ENCODE peak calls at places on chromosomes 11 and 22, in nine cellular contexts. V is naive thymus-derived CD4-positive, alpha-beta T cell; B is IMR-90; E is suprapubic skin; U is GM23248; Y is PC-9; C is body of pancreas; H is heart right ventricle; D is HAP-1. O is an unnamed sample.

GRCh38 chr11:64094463-64095223 is 58.9 kb downstream of the FLRT1 start:
- DNase-seq in B (peak; percentile 81), Y (peak; percentile 86), E (no peak), C (no peak), D (no peak), V (no peak), U (peak; percentile 47), H (no peak), O (peak; percentile 100)

GRCh38 chr11:44133335-44133946 is 38.0 kb downstream of the EXT2 start:
- DNase-seq in E (no peak), Y (no peak), H (no peak), U (peak; percentile 66), D (peak; percentile 21), C (no peak), V (no peak), B (peak; percentile 59), O (no peak)

GRCh38 chr22:41752011-41752975 is 48.2 kb upstream of the CCDC134 start:
- DNase-seq in D (no peak), H (no peak), E (no peak), V (no peak), C (no peak), Y (no peak), U (peak; percentile 18), B (no peak), O (no peak)

GRCh38 chr22:19815093-19815822 is 39.4 kb downstream of the GNB1L start:
- DNase-seq in Y (no peak), B (no peak), U (peak; percentile 21), D (peak; percentile 5), V (no peak), E (no peak), C (no peak), H (no peak), O (peak; percentile 38)

GRCh38 chr22:38187413-38188212 is 6.0 kb upstream of the PLA2G6 start:
- DNase-seq in B (peak; percentile 71), V (no peak), H (no peak), E (no peak), U (no peak), D (no peak), Y (no peak), C (peak; percentile 60), O (no peak)

GRCh38 chr22:33743756-33744155 is 176.5 kb downstream of the LARGE1 start:
- DNase-seq in Y (no peak), C (no peak), E (no peak), D (no peak), B (peak; percentile 15), U (no peak), V (no peak), H (no peak), O (no peak)

GRCh38 chr22:39150848-39151215 is 1.6 kb downstream of the CBX7 start:
- DNase-seq in C (no peak), D (no peak), H (no peak), U (peak; percentile 26), Y (no peak), E (no peak), V (no peak), B (no peak), O (peak; percentile 49)

GRCh38 chr22:16970446-16970845 is 37.6 kb downstream of the GAB4 start:
- DNase-seq in D (no peak), V (no peak), U (no peak), E (no peak), H (no peak), B (no peak), C (no peak), Y (no peak), O (no peak)

GRCh38 chr11:87141322-87141721 is 103.6 kb downstream of the TMEM135 start:
- DNase-seq in V (no peak), U (no peak), D (no peak), Y (no peak), B (no peak), E (no peak), H (no peak), C (no peak), O (no peak)

GRCh38 chr11:8263109-8263768 is 439 bp downstream of the LMO1 start:
- DNase-seq in U (peak; percentile 42), V (no peak), E (peak; percentile 58), Y (no peak), H (no peak), D (peak; percentile 30), B (no peak), C (no peak), O (peak; percentile 84)

GRCh38 chr11:116310215-116310614 is 462.6 kb downstream of the BUD13 start:
- DNase-seq in U (no peak), B (peak; percentile 2), H (no peak), D (no peak), E (no peak), Y (no peak), C (no peak), V (no peak), O (no peak)

DNA sequence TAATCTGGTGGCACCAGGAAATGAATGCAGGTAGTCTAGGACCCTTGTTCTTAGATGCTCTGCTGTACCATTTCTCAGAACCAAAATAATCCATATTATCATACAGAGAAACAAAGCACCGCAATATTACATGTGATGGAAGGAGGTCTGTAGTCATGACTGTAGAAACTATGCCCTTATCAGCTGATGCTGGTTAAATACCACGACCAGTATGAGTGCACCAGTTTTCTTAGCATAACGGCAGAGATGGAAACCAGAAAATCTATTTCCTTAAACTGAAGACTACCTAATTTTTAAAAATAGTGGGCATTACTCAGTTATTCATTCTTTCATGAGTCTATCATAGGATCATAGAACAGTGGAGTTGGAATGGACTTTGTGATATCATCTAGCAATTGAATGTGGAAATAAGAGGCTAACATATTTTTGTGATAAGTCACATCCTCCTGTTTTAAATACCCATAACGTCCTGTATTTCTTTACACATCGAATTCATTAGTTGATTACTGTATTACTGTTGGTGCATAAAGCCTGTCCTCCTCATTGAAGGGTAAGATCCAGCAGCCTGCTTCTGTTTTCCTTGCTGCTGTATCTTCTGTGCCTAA is 15.1 kb downstream of the JHY start:
- DNase-seq in B (peak; percentile 68), C (no peak), D (no peak), E (no peak), H (no peak), U (peak; percentile 77), Y (no peak), V (no peak), O (peak; percentile 55)
- H3K4me3 ChIP-seq in B (no peak overlapping the region), C (no peak overlapping the region), D (no peak overlapping the region), E (no peak overlapping the region), H (no peak overlapping the region), U (no peak overlapping the region), Y (no peak overlapping the region), V (no peak overlapping the region), O (no peak overlapping the region)

GRCh38 chr11:68413591-68413999 is 47.0 kb upstream of the PPP6R3 start:
- DNase-seq in D (no peak), B (no peak), C (no peak), H (no peak), Y (no peak), E (no peak), V (no peak), U (no peak), O (peak; percentile 75)

GRCh38 chr11:68409748-68410344 is 50.7 kb upstream of the PPP6R3 start:
- DNase-seq in Y (no peak), H (no peak), D (no peak), C (no peak), E (no peak), U (no peak), V (no peak), B (no peak), O (peak; percentile 36)

GRCh38 chr11:68412593-68413475 is 47.7 kb upstream of the PPP6R3 start:
- DNase-seq in C (no peak), B (peak; percentile 11), E (peak; percentile 78), H (no peak), V (no peak), D (no peak), Y (no peak), U (peak; percentile 93), O (peak; percentile 68)

GRCh38 chr11:68408512-68408911 is 52.0 kb upstream of the PPP6R3 start:
- DNase-seq in C (no peak), D (no peak), H (no peak), V (no peak), Y (no peak), E (no peak), B (no peak), U (no peak), O (peak; percentile 26)

GRCh38 chr11:68411501-68411991 is 49.0 kb upstream of the PPP6R3 start:
- DNase-seq in U (no peak), C (no peak), D (no peak), H (no peak), B (no peak), Y (peak; percentile 45), E (no peak), V (no peak), O (peak; percentile 69)
- H3K36me3 ChIP-seq in U (no peaks in the 10 kb centered on the region), C (peaks cover 32% of the 10 kb centered on the region), D (peaks cover 62% of the 10 kb centered on the region), H (peaks cover 51% of the 10 kb centered on the region), B (peaks cover 62% of the 10 kb centered on the region), Y (peaks cover 20% of the 10 kb centered on the region), E (peaks cover 75% of the 10 kb centered on the region), V (peaks cover 6% of the 10 kb centered on the region), O (peaks cover 21% of the 10 kb centered on the region)

DNA sequence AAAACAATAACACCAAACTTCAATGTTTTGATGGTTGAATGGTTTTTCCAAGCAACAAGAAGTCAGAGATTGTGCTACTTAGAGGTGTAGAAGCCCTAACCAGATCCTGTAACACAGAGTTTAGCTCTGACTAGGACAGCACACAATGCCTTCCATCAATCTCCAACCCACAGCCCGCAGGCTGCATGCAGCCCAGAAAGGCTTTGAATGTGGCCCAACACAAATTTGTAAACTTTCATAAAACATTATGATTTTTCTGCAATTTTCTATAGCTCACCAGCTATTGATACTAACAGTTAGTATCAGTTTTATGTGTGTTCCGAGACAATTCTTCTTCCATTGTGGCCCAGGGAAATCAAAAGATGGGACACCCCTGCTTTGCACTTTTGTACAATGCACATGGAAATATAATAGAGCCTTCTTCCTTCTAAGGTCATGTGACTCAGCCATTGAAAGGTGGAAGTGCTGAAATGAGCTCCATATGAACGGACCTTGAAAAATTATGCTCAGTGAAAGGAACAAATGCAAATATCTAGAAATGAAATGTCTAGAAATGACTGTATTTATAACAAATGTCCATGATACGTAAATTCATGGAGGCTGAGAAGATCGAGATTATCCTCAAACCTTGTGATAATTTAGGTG is 47.6 kb upstream of the VPREB1 start:
- DNase-seq in C (no peak), E (no peak), Y (no peak), B (no peak), V (no peak), D (no peak), H (no peak), U (no peak), O (no peak)
- H3K4me3 ChIP-seq in C (no peak overlapping the region), E (no peak overlapping the region), Y (no peak overlapping the region), B (no peak overlapping the region), V (no peak overlapping the region), D (no peak overlapping the region), H (no peak overlapping the region), U (no peak overlapping the region), O (no peak overlapping the region)

DNA sequence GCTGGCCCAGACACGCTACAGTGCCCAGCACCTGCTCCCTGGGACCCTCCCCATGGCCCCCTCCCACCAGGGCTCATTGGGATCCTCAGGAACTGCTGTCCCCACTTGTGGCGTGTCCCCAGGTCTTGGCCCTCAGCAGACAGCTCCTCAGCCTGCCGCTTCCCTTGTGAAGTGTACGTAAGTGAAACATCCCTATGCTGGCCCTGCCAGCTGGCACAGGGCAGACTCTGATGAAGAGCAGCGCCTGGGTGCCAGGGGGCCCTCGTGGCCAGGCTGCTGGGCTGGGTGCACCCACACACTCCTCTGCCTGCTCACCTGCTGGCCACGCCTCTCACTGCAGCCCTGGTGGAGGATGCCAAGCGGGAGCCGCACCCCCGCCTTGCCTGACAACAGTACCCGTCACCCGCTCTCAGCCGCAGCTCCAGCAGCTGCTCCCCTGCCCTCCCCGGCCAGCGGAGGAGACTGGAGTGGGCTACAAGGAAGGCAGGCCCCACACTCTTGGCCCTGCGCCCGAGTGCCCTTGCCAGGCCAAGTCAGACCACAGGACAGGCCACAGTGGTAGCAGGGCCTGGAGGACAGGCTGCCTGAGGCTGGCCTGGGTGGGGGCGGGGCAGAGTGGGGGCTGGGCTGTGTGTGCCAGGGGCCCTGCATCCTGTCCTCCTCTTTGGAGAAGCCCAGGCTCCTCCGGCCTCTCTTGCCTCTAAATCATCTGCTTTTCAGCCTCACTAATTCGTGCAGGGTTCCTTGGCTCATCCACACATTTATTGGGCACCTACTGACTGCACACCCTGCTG is 39.5 kb downstream of the IGF2 start:
- DNase-seq in D (no peak), E (peak; percentile 69), Y (peak; percentile 62), U (no peak), C (peak; percentile 47), H (no peak), B (no peak), V (no peak), O (peak; percentile 59)
- H3K36me3 ChIP-seq in D (no peaks in the 10 kb centered on the region), E (no peaks in the 10 kb centered on the region), Y (no peaks in the 10 kb centered on the region), U (no peaks in the 10 kb centered on the region), C (no peaks in the 10 kb centered on the region), H (no peaks in the 10 kb centered on the region), B (no peaks in the 10 kb centered on the region), V (no peaks in the 10 kb centered on the region), O (no peaks in the 10 kb centered on the region)